ENCODE peak calls at places on chromosomes 6 and 20, in seven cellular contexts. G is mesendoderm, Q is MM.1S, S is HepG2, P is mammary epithelial cell, V is neural progenitor cell, A is H9. X is an unnamed sample.

GRCh38 chr6:156662025-156662445 is 115.1 kb upstream of the ARID1B start:
- DNase-seq in V (peak; percentile 82), A (peak; percentile 91), G (peak; percentile 62), S (peak; percentile 50), Q (no peak), P (peak; percentile 74), X (no peak)

GRCh38 chr6:146785001-146785585 is 186.3 kb downstream of the ADGB start:
- DNase-seq in V (peak; percentile 78), A (no peak), P (peak; percentile 11), G (peak; percentile 67), S (peak; percentile 36), Q (peak; percentile 45), X (peak; percentile 6)

GRCh38 chr6:130620338-130620781 is 206.8 kb upstream of the SMLR1 start:
- DNase-seq in G (no peak), Q (no peak), S (no peak), A (no peak), P (peak; percentile 24), V (no peak), X (peak; percentile 53)

GRCh38 chr6:90351696-90352095 is 55.1 kb upstream of the BACH2 start:
- DNase-seq in Q (no peak), V (no peak), P (no peak), A (no peak), G (no peak), S (no peak), X (peak; percentile 55)

GRCh38 chr6:8973395-8973794 is 538.0 kb upstream of the SLC35B3 start:
- DNase-seq in V (no peak), Q (no peak), P (no peak), A (no peak), G (no peak), S (no peak), X (no peak)

GRCh38 chr20:47568019-47568418 is 66.3 kb downstream of the NCOA3 start:
- DNase-seq in A (no peak), Q (no peak), P (peak; percentile 19), V (no peak), G (no peak), S (peak; percentile 32), X (peak; percentile 99)

GRCh38 chr6:74871757-74872156 is 334.1 kb downstream of the COL12A1 start:
- DNase-seq in G (no peak), V (no peak), S (no peak), Q (no peak), P (peak; percentile 89), A (no peak), X (peak; percentile 88)

GRCh38 chr20:63959699-63960075 is 3.5 kb upstream of the UCKL1 start:
- DNase-seq in Q (no peak), G (no peak), P (no peak), V (no peak), A (no peak), S (no peak), X (no peak)

GRCh38 chr6:108793449-108794134 is 54.6 kb upstream of the ARMC2 start:
- DNase-seq in G (no peak), P (no peak), S (peak; percentile 17), Q (no peak), A (no peak), V (no peak), X (no peak)

GRCh38 chr6:111781055-111781708 is 92.1 kb downstream of the FYN start:
- DNase-seq in A (no peak), S (no peak), V (no peak), Q (no peak), G (peak; percentile 57), P (peak; percentile 37), X (no peak)

GRCh38 chr6:42520786-42521607 is 42.8 kb upstream of the UBR2 start:
- DNase-seq in A (no peak), P (peak; percentile 13), V (no peak), S (no peak), G (no peak), Q (no peak), X (peak; percentile 89)

GRCh38 chr20:38190166-38190565 is 25.1 kb upstream of the TGM2 start:
- DNase-seq in Q (no peak), S (no peak), A (no peak), G (no peak), V (no peak), P (no peak), X (no peak)

GRCh38 chr20:3248167-3248992 is 9.4 kb upstream of the SLC4A11 start:
- DNase-seq in P (no peak), G (peak; percentile 71), V (peak; percentile 83), A (peak; percentile 73), Q (no peak), S (no peak), X (peak; percentile 18)

GRCh38 chr20:46255440-46256104 is 52.7 kb downstream of the CDH22 start:
- DNase-seq in P (peak; percentile 89), Q (peak; percentile 39), V (no peak), S (peak; percentile 64), A (no peak), G (no peak), X (peak; percentile 4)

GRCh38 chr6:11241793-11242201 is 9.3 kb upstream of the NEDD9 start:
- DNase-seq in Q (no peak), G (peak; percentile 85), P (no peak), S (peak; percentile 86), V (peak; percentile 90), A (peak; percentile 86), X (peak; percentile 35)

GRCh38 chr6:147506704-147507114 is 1.8 kb upstream of the SAMD5 start:
- DNase-seq in Q (peak; percentile 38), G (peak; percentile 54), A (peak; percentile 64), S (peak; percentile 38), V (peak; percentile 84), P (peak; percentile 39), X (peak; percentile 12)

GRCh38 chr6:52877168-52877567 is 32.3 kb downstream of the GSTA3 start:
- DNase-seq in S (no peak), V (no peak), G (no peak), A (no peak), P (peak; percentile 83), Q (peak; percentile 81), X (peak; percentile 97)

GRCh38 chr6:56381852-56382251 is 134.5 kb upstream of the COL21A1 start:
- DNase-seq in P (peak; percentile 84), Q (no peak), G (no peak), A (no peak), V (no peak), S (peak; percentile 81), X (peak; percentile 57)

GRCh38 chr20:23096986-23097520 is 10.9 kb upstream of the CD93 start:
- DNase-seq in V (no peak), P (peak; percentile 94), G (no peak), A (no peak), Q (no peak), S (no peak), X (no peak)

GRCh38 chr6:6661684-6662083 is 73.2 kb downstream of the LY86 start:
- DNase-seq in V (no peak), A (no peak), S (peak; percentile 56), P (peak; percentile 61), G (no peak), Q (no peak), X (peak; percentile 1)

GRCh38 chr6:45801471-45802289 is 214.0 kb downstream of the CLIC5 start:
- DNase-seq in A (no peak), S (no peak), G (no peak), V (no peak), Q (no peak), P (no peak), X (peak; percentile 31)

GRCh38 chr20:48668451-48668946 is 159.3 kb downstream of the PREX1 start:
- DNase-seq in Q (no peak), P (no peak), S (peak; percentile 21), V (no peak), A (no peak), G (no peak), X (no peak)

GRCh38 chr6:149140137-149140909 is 177.2 kb upstream of the TAB2 start:
- DNase-seq in P (no peak), S (no peak), Q (no peak), V (no peak), G (no peak), A (no peak), X (no peak)

GRCh38 chr20:32343438-32343837 is 14.7 kb upstream of the ASXL1 start:
- DNase-seq in V (no peak), G (no peak), Q (no peak), P (peak; percentile 76), A (no peak), S (no peak), X (peak; percentile 83)

GRCh38 chr20:35207950-35208611 is 18.4 kb upstream of the MMP24 start:
- DNase-seq in A (peak; percentile 71), V (peak; percentile 85), Q (peak; percentile 73), P (peak; percentile 63), G (peak; percentile 76), S (peak; percentile 89), X (peak; percentile 30)

GRCh38 chr20:35206802-35207201 is 19.7 kb upstream of the MMP24 start:
- DNase-seq in A (no peak), Q (no peak), S (no peak), P (no peak), G (no peak), V (no peak), X (no peak)
- H3K4me2 ChIP-seq in A (no peak overlapping the region), Q (no peak overlapping the region), S (no peak overlapping the region), P (no peak overlapping the region), G (no peak overlapping the region), V (no peak overlapping the region), X (no peak overlapping the region)

GRCh38 chr6:35091353-35092083 is 49.6 kb downstream of the TCP11 start:
- DNase-seq in A (no peak), Q (no peak), S (no peak), G (no peak), P (no peak), V (no peak), X (peak; percentile 8)
- H3K4me1 ChIP-seq in A (peaks cover 6% of the 10 kb centered on the region), Q (no peaks in the 10 kb centered on the region), S (peaks cover 13% of the 10 kb centered on the region), G (no peaks in the 10 kb centered on the region), P (peaks cover 48% of the 10 kb centered on the region), V (peaks cover 8% of the 10 kb centered on the region), X (peaks cover 40% of the 10 kb centered on the region)

GRCh38 chr6:121865811-121866210 is 430.4 kb downstream of the GJA1 start:
- DNase-seq in P (no peak), A (no peak), S (no peak), V (no peak), G (peak; percentile 63), Q (no peak), X (no peak)
- H3K4me2 ChIP-seq in P (no peak overlapping the region), A (no peak overlapping the region), S (no peak overlapping the region), V (no peak overlapping the region), G (no peak overlapping the region), Q (no peak overlapping the region), X (no peak overlapping the region)

GRCh38 chr20:2114560-2114959 is 12.9 kb downstream of the STK35 start:
- DNase-seq in G (no peak), V (no peak), P (no peak), S (no peak), A (no peak), Q (no peak), X (no peak)

GRCh38 chr20:2116170-2116940 is 14.7 kb downstream of the STK35 start:
- DNase-seq in A (no peak), G (no peak), Q (no peak), V (no peak), S (no peak), P (no peak), X (no peak)

GRCh38 chr20:2114990-2115681 is 13.5 kb downstream of the STK35 start:
- DNase-seq in P (no peak), V (no peak), A (no peak), S (no peak), G (no peak), Q (no peak), X (no peak)

GRCh38 chr20:2122921-2123320 is 21.3 kb downstream of the STK35 start:
- DNase-seq in Q (no peak), V (no peak), A (no peak), G (no peak), P (peak; percentile 40), S (no peak), X (peak; percentile 85)

DNA sequence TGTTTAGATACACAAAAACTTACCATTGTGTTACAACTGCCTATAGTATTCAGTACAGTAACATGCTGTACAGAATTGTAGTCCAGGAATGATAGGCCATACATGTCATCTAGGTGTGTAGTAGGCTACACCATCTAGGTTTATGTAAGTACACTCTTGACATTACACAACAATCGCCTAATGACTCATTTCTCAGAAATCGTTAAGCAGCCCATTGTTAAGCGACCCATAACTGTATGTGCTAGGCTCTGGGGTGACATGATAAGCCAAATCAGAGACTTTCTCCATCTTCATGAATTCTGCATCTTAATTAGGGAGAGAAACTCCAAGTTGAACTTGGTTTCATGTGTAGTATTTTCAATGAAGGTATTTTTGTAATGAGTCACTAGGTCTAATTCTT is 17.2 kb downstream of the STK35 start:
- DNase-seq in S (no peak), Q (no peak), A (no peak), G (no peak), P (peak; percentile 60), V (no peak), X (no peak)
- H3K4me1 ChIP-seq in S (no peaks in the 10 kb centered on the region), Q (no peaks in the 10 kb centered on the region), A (no peaks in the 10 kb centered on the region), G (peaks cover 2% of the 10 kb centered on the region), P (peaks cover 15% of the 10 kb centered on the region), V (no peaks in the 10 kb centered on the region), X (no peaks in the 10 kb centered on the region)